ENCODE peak calls at places on chromosomes 5 and 9, in nine cellular contexts. One of them, this sample, is unnamed.

GRCh38 chr9:31808770-31809169 is 575.7 kb upstream of the ACO1 start:
- DNase-seq in choroid plexus epithelial cell: no peak
- DNase-seq in Calu3: no peak
- DNase-seq in HS-5: no peak
- DNase-seq in EH: no peak
- DNase-seq in A673: no peak
- DNase-seq in GM13977: no peak
- DNase-seq in NCI-H748 treated with DMSO at 0.1 percent for 48 hours: no peak
- DNase-seq in substantia nigra: no peak
- DNase-seq in this sample: no peak

GRCh38 chr9:70935856-70936255 is 185.6 kb downstream of the TRPM3 start:
- DNase-seq in choroid plexus epithelial cell: no peak
- DNase-seq in Calu3: no peak
- DNase-seq in HS-5: no peak
- DNase-seq in EH: peak
- DNase-seq in A673: no peak
- DNase-seq in GM13977: no peak
- DNase-seq in NCI-H748 treated with DMSO at 0.1 percent for 48 hours: no peak
- DNase-seq in substantia nigra: no peak
- DNase-seq in this sample: no peak

GRCh38 chr5:38551020-38552017 is 5.1 kb downstream of the LIFR start:
- DNase-seq in choroid plexus epithelial cell: peak
- DNase-seq in Calu3: peak
- DNase-seq in HS-5: no peak
- DNase-seq in EH: peak
- DNase-seq in A673: peak
- DNase-seq in GM13977: peak
- DNase-seq in NCI-H748 treated with DMSO at 0.1 percent for 48 hours: peak
- DNase-seq in substantia nigra: no peak
- DNase-seq in this sample: no peak

GRCh38 chr5:14710313-14710994 is 45.9 kb downstream of the OTULIN start:
- DNase-seq in choroid plexus epithelial cell: no peak
- DNase-seq in Calu3: no peak
- DNase-seq in HS-5: no peak
- DNase-seq in EH: no peak
- DNase-seq in A673: no peak
- DNase-seq in GM13977: no peak
- DNase-seq in NCI-H748 treated with DMSO at 0.1 percent for 48 hours: no peak
- DNase-seq in substantia nigra: no peak
- DNase-seq in this sample: no peak

GRCh38 chr5:155052532-155052931 is 39.0 kb downstream of the KIF4B start:
- DNase-seq in choroid plexus epithelial cell: no peak
- DNase-seq in Calu3: no peak
- DNase-seq in HS-5: no peak
- DNase-seq in EH: no peak
- DNase-seq in A673: peak
- DNase-seq in GM13977: no peak
- DNase-seq in NCI-H748 treated with DMSO at 0.1 percent for 48 hours: no peak
- DNase-seq in substantia nigra: no peak
- DNase-seq in this sample: no peak

GRCh38 chr9:88530051-88530450 is 4.9 kb upstream of the NXNL2 start:
- DNase-seq in choroid plexus epithelial cell: peak
- DNase-seq in Calu3: peak
- DNase-seq in HS-5: peak
- DNase-seq in EH: peak
- DNase-seq in A673: no peak
- DNase-seq in GM13977: no peak
- DNase-seq in NCI-H748 treated with DMSO at 0.1 percent for 48 hours: no peak
- DNase-seq in substantia nigra: no peak
- DNase-seq in this sample: no peak

GRCh38 chr5:179355976-179356968 is 11.0 kb upstream of the ADAMTS2 start:
- DNase-seq in choroid plexus epithelial cell: peak
- DNase-seq in Calu3: no peak
- DNase-seq in HS-5: no peak
- DNase-seq in EH: no peak
- DNase-seq in A673: no peak
- DNase-seq in GM13977: no peak
- DNase-seq in NCI-H748 treated with DMSO at 0.1 percent for 48 hours: no peak
- DNase-seq in substantia nigra: no peak
- DNase-seq in this sample: no peak

GRCh38 chr9:107991581-107991980 is 502.0 kb upstream of the KLF4 start:
- DNase-seq in choroid plexus epithelial cell: no peak
- DNase-seq in Calu3: no peak
- DNase-seq in HS-5: no peak
- DNase-seq in EH: no peak
- DNase-seq in A673: no peak
- DNase-seq in GM13977: no peak
- DNase-seq in NCI-H748 treated with DMSO at 0.1 percent for 48 hours: no peak
- DNase-seq in substantia nigra: no peak
- DNase-seq in this sample: peak

GRCh38 chr9:97703437-97704326 is 6.5 kb upstream of the XPA start:
- DNase-seq in choroid plexus epithelial cell: peak
- DNase-seq in Calu3: peak
- DNase-seq in HS-5: no peak
- DNase-seq in EH: peak
- DNase-seq in A673: no peak
- DNase-seq in GM13977: no peak
- DNase-seq in NCI-H748 treated with DMSO at 0.1 percent for 48 hours: no peak
- DNase-seq in substantia nigra: no peak
- DNase-seq in this sample: no peak

GRCh38 chr5:116361171-116361967 is 213.3 kb downstream of the SEMA6A start:
- DNase-seq in choroid plexus epithelial cell: peak
- DNase-seq in Calu3: peak
- DNase-seq in HS-5: no peak
- DNase-seq in EH: peak
- DNase-seq in A673: peak
- DNase-seq in GM13977: no peak
- DNase-seq in NCI-H748 treated with DMSO at 0.1 percent for 48 hours: no peak
- DNase-seq in substantia nigra: no peak
- DNase-seq in this sample: peak

GRCh38 chr9:105713939-105714331 is 19.6 kb downstream of the TMEM38B start:
- DNase-seq in choroid plexus epithelial cell: no peak
- DNase-seq in Calu3: no peak
- DNase-seq in HS-5: no peak
- DNase-seq in EH: no peak
- DNase-seq in A673: no peak
- DNase-seq in GM13977: no peak
- DNase-seq in NCI-H748 treated with DMSO at 0.1 percent for 48 hours: no peak
- DNase-seq in substantia nigra: no peak
- DNase-seq in this sample: no peak

GRCh38 chr9:36401179-36401740 is 1.2 kb upstream of the RNF38 start:
- DNase-seq in choroid plexus epithelial cell: peak
- DNase-seq in Calu3: no peak
- DNase-seq in HS-5: peak
- DNase-seq in EH: peak
- DNase-seq in A673: no peak
- DNase-seq in GM13977: peak
- DNase-seq in NCI-H748 treated with DMSO at 0.1 percent for 48 hours: no peak
- DNase-seq in substantia nigra: no peak
- DNase-seq in this sample: peak

GRCh38 chr5:98455660-98456059 is 317.8 kb upstream of the RGMB start:
- DNase-seq in choroid plexus epithelial cell: peak
- DNase-seq in Calu3: no peak
- DNase-seq in HS-5: peak
- DNase-seq in EH: peak
- DNase-seq in A673: peak
- DNase-seq in GM13977: no peak
- DNase-seq in NCI-H748 treated with DMSO at 0.1 percent for 48 hours: no peak
- DNase-seq in substantia nigra: no peak
- DNase-seq in this sample: no peak

GRCh38 chr9:36194326-36195000 is 3.7 kb downstream of the CLTA start:
- DNase-seq in choroid plexus epithelial cell: peak
- DNase-seq in Calu3: no peak
- DNase-seq in HS-5: no peak
- DNase-seq in EH: peak
- DNase-seq in A673: no peak
- DNase-seq in GM13977: no peak
- DNase-seq in NCI-H748 treated with DMSO at 0.1 percent for 48 hours: no peak
- DNase-seq in substantia nigra: no peak
- DNase-seq in this sample: no peak

GRCh38 chr9:109519366-109519765 is 21.3 kb upstream of the PTPN3 start:
- DNase-seq in choroid plexus epithelial cell: no peak
- DNase-seq in Calu3: no peak
- DNase-seq in HS-5: no peak
- DNase-seq in EH: no peak
- DNase-seq in A673: no peak
- DNase-seq in GM13977: no peak
- DNase-seq in NCI-H748 treated with DMSO at 0.1 percent for 48 hours: no peak
- DNase-seq in substantia nigra: no peak
- DNase-seq in this sample: no peak

GRCh38 chr5:179432547-179432946 is 87.3 kb upstream of the ADAMTS2 start:
- DNase-seq in choroid plexus epithelial cell: no peak
- DNase-seq in Calu3: no peak
- DNase-seq in HS-5: no peak
- DNase-seq in EH: no peak
- DNase-seq in A673: no peak
- DNase-seq in GM13977: no peak
- DNase-seq in NCI-H748 treated with DMSO at 0.1 percent for 48 hours: no peak
- DNase-seq in substantia nigra: no peak
- DNase-seq in this sample: no peak

GRCh38 chr5:125592856-125593255 is 830.4 kb upstream of the GRAMD2B start:
- DNase-seq in choroid plexus epithelial cell: no peak
- DNase-seq in Calu3: no peak
- DNase-seq in HS-5: no peak
- DNase-seq in EH: no peak
- DNase-seq in A673: no peak
- DNase-seq in GM13977: no peak
- DNase-seq in NCI-H748 treated with DMSO at 0.1 percent for 48 hours: no peak
- DNase-seq in substantia nigra: no peak
- DNase-seq in this sample: no peak

GRCh38 chr9:74645007-74645639 is 148.0 kb downstream of the RORB start:
- DNase-seq in choroid plexus epithelial cell: peak
- DNase-seq in Calu3: peak
- DNase-seq in HS-5: peak
- DNase-seq in EH: peak
- DNase-seq in A673: peak
- DNase-seq in GM13977: peak
- DNase-seq in NCI-H748 treated with DMSO at 0.1 percent for 48 hours: no peak
- DNase-seq in substantia nigra: no peak
- DNase-seq in this sample: no peak

GRCh38 chr5:52837591-52838001 is 49.9 kb downstream of the ITGA1 start:
- DNase-seq in choroid plexus epithelial cell: peak
- DNase-seq in Calu3: no peak
- DNase-seq in HS-5: no peak
- DNase-seq in EH: peak
- DNase-seq in A673: no peak
- DNase-seq in GM13977: no peak
- DNase-seq in NCI-H748 treated with DMSO at 0.1 percent for 48 hours: no peak
- DNase-seq in substantia nigra: no peak
- DNase-seq in this sample: no peak

GRCh38 chr5:116137544-116138378 is 52.9 kb downstream of the COMMD10 start:
- DNase-seq in choroid plexus epithelial cell: peak
- DNase-seq in Calu3: peak
- DNase-seq in HS-5: peak
- DNase-seq in EH: peak
- DNase-seq in A673: peak
- DNase-seq in GM13977: peak
- DNase-seq in NCI-H748 treated with DMSO at 0.1 percent for 48 hours: peak
- DNase-seq in substantia nigra: no peak
- DNase-seq in this sample: no peak

GRCh38 chr9:3431890-3432289 is 93.9 kb downstream of the RFX3 start:
- DNase-seq in choroid plexus epithelial cell: no peak
- DNase-seq in Calu3: no peak
- DNase-seq in HS-5: no peak
- DNase-seq in EH: no peak
- DNase-seq in A673: no peak
- DNase-seq in GM13977: no peak
- DNase-seq in NCI-H748 treated with DMSO at 0.1 percent for 48 hours: no peak
- DNase-seq in substantia nigra: no peak
- DNase-seq in this sample: no peak

GRCh38 chr9:71249729-71250317 is 128.4 kb upstream of the TRPM3 start:
- DNase-seq in choroid plexus epithelial cell: peak
- DNase-seq in Calu3: peak
- DNase-seq in HS-5: peak
- DNase-seq in EH: peak
- DNase-seq in A673: peak
- DNase-seq in GM13977: peak
- DNase-seq in NCI-H748 treated with DMSO at 0.1 percent for 48 hours: peak
- DNase-seq in substantia nigra: no peak
- DNase-seq in this sample: peak

GRCh38 chr5:104361932-104362331 is 799.3 kb upstream of the NUDT12 start:
- DNase-seq in choroid plexus epithelial cell: no peak
- DNase-seq in Calu3: no peak
- DNase-seq in HS-5: no peak
- DNase-seq in EH: no peak
- DNase-seq in A673: no peak
- DNase-seq in GM13977: no peak
- DNase-seq in NCI-H748 treated with DMSO at 0.1 percent for 48 hours: no peak
- DNase-seq in substantia nigra: no peak
- DNase-seq in this sample: no peak

GRCh38 chr5:42876375-42876844 is 64.7 kb upstream of the SELENOP start:
- DNase-seq in choroid plexus epithelial cell: peak
- DNase-seq in Calu3: no peak
- DNase-seq in HS-5: no peak
- DNase-seq in EH: no peak
- DNase-seq in A673: no peak
- DNase-seq in GM13977: no peak
- DNase-seq in NCI-H748 treated with DMSO at 0.1 percent for 48 hours: no peak
- DNase-seq in substantia nigra: no peak
- DNase-seq in this sample: no peak

GRCh38 chr5:3265131-3265885 is 330.3 kb upstream of the IRX1 start:
- DNase-seq in choroid plexus epithelial cell: no peak
- DNase-seq in Calu3: no peak
- DNase-seq in HS-5: no peak
- DNase-seq in EH: no peak
- DNase-seq in A673: no peak
- DNase-seq in GM13977: no peak
- DNase-seq in NCI-H748 treated with DMSO at 0.1 percent for 48 hours: no peak
- DNase-seq in substantia nigra: no peak
- DNase-seq in this sample: no peak

This sample was measured in amygdala.